ENCODE peak calls at places on chromosomes 16 and 17, in five cellular contexts. Y is lower leg skin; V is CD8-positive, alpha-beta T cell; H is left ventricle myocardium inferior; J is brain microvascular endothelial cell. P is an unnamed sample.
A peak's percentile ranks its signal among the peaks of the same experiment; 100 is the strongest.

GRCh38 chr17:596763-597644 is 117.6 kb downstream of the VPS53 start:
- DNase-seq in Y (no peak), V (no peak), H (no peak), J (peak; percentile 90), P (no peak)

GRCh38 chr17:4806770-4807533 is at the start of gene PLD2:
- DNase-seq in Y (peak; percentile 76), V (peak; percentile 77), H (peak; percentile 90), J (peak; percentile 47), P (no peak)

GRCh38 chr17:59786536-59787319 is 79.3 kb downstream of the VMP1 start:
- DNase-seq in Y (peak; percentile 84), V (peak; percentile 60), H (no peak), J (peak; percentile 99), P (peak; percentile 100)

GRCh38 chr17:46940692-46941404 is 17.9 kb downstream of the GOSR2 start:
- DNase-seq in Y (peak; percentile 67), V (peak; percentile 53), H (peak; percentile 71), J (peak; percentile 71), P (peak; percentile 60)

GRCh38 chr17:36722121-36722902 is 120.9 kb downstream of the MRM1 start:
- DNase-seq in Y (no peak), V (peak; percentile 76), H (peak; percentile 44), J (no peak), P (no peak)

GRCh38 chr16:64098451-64098850 is 1023.4 kb downstream of the CDH11 start:
- DNase-seq in Y (no peak), V (no peak), H (no peak), J (no peak), P (no peak)

GRCh38 chr16:23397464-23397863 is 55.5 kb downstream of the COG7 start:
- DNase-seq in Y (no peak), V (no peak), H (no peak), J (no peak), P (no peak)

GRCh38 chr17:27633312-27634025 is 2.5 kb downstream of the LGALS9 start:
- DNase-seq in Y (no peak), V (no peak), H (no peak), J (no peak), P (no peak)

GRCh38 chr16:49482690-49483089 is 109.1 kb downstream of the C16orf78 start:
- DNase-seq in Y (no peak), V (no peak), H (no peak), J (no peak), P (no peak)

DNA sequence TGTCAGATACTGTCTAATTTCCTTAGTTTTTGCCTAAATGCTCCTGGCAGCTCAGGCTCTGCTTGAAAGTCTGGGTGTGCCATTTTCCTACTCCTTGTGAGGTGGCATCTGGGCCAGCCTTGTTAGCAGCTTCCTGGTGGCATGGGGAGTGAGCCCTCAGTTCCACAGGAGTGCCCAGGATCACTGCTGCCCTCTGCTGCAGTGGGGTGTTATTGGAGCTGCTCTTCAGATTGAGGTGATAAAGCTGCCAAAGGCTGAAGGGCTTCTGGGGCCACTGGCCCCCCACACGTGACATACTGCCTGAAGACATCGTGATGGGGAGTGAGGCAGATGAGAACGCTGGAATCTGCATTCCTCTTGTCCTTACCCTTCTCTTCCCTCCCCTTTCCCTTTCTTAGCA is 27.4 kb downstream of the CEP95 start:
- DNase-seq in Y (no peak), V (no peak), H (no peak), J (no peak), P (no peak)
- TF ChIP-seq CTCF in Y (no peak), V (no peak), H (no peak), J (peak; percentile 50), P (peak; percentile 8)

DNA sequence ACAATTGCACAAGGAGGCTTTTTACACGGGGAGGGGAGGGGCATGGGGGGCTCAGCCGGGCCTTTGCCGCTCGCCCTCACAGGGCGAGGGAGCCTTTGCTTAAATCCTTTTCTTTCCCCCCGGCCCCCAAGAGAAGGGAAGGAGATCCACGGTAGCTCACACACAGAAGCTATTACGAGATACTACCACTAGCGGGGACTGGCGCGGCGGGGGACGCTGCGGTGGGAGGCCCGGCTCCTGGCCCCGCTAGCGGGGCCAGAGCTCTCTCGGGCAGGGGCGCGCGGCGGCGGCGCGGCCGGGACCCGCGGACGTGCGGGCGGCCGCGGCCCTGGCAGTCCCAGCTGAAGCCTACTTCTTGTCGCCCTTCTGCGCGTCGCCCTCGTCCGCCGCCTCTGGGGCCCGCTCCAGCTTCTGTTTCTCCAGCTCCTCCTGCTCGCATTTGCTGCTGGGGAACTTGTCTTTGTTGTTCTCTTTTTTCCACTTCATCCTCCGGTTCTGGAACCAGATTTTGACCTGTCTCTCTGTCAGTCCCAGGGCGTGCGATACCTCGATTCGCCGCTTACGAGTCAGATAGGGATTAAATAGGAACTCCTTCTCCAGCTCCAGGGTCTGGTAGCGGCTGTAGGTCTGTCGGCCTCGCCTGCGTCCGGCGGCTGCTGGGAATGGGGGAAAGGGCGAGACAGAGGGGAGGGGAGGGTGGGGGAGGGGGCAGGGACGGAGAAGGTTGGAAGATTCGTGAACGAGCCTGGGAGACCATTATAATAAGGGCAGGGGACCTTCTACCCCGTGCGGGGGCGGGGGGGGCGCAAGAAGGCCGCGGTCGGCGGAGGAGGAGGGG is 2.0 kb downstream of the HOXB8 start:
- DNase-seq in Y (no peak), V (no peak), H (no peak), J (no peak), P (no peak)
- H3K4me3 ChIP-seq in Y (peak overlapping the region; percentile 3), V (peak overlapping the region; percentile 90), H (peak overlapping the region; percentile 63), J (peak overlapping the region; percentile 27), P (no peak overlapping the region)

GRCh38 chr17:81169870-81170309 is 3.9 kb upstream of the AATK start:
- DNase-seq in Y (no peak), V (no peak), H (no peak), J (no peak), P (no peak)
- TF ChIP-seq CTCF in Y (no peak), V (no peak), H (no peak), J (no peak), P (no peak)

GRCh38 chr17:76179496-76180467 is 38.7 kb upstream of the FOXJ1 start:
- DNase-seq in Y (no peak), V (peak; percentile 25), H (no peak), J (no peak), P (no peak)
- H3K4me3 ChIP-seq in Y (no peak overlapping the region), V (no peak overlapping the region), H (no peak overlapping the region), J (no peak overlapping the region), P (no peak overlapping the region)

GRCh38 chr17:50594931-50595330 is 34.4 kb downstream of the CACNA1G start:
- DNase-seq in Y (no peak), V (no peak), H (no peak), J (no peak), P (no peak)

GRCh38 chr17:50598487-50598886 is 36.2 kb upstream of the ABCC3 start:
- DNase-seq in Y (no peak), V (no peak), H (no peak), J (no peak), P (no peak)

GRCh38 chr17:50593321-50593720 is 32.8 kb downstream of the CACNA1G start:
- DNase-seq in Y (no peak), V (no peak), H (peak; percentile 41), J (no peak), P (no peak)

GRCh38 chr17:50594040-50594618 is 33.6 kb downstream of the CACNA1G start:
- DNase-seq in Y (no peak), V (no peak), H (no peak), J (no peak), P (no peak)

GRCh38 chr17:50596191-50597037 is 35.9 kb downstream of the CACNA1G start:
- DNase-seq in Y (no peak), V (no peak), H (no peak), J (no peak), P (no peak)
- TF ChIP-seq CTCF in Y (no peak), V (no peak), H (peak; percentile 27), J (peak; percentile 56), P (peak; percentile 44)

GRCh38 chr16:67149276-67150057 is 1.3 kb downstream of the B3GNT9 start:
- DNase-seq in Y (no peak), V (no peak), H (no peak), J (no peak), P (no peak)
- H3K4me3 ChIP-seq in Y (no peak overlapping the region), V (no peak overlapping the region), H (peak overlapping the region; percentile 75), J (no peak overlapping the region), P (no peak overlapping the region)

GRCh38 chr16:8194795-8195194 is 395.5 kb downstream of the TMEM114 start:
- DNase-seq in Y (no peak), V (no peak), H (no peak), J (no peak), P (no peak)
- TF ChIP-seq CTCF in Y (no peak), V (no peak), H (peak; percentile 20), J (peak; percentile 20), P (peak; percentile 18)

DNA sequence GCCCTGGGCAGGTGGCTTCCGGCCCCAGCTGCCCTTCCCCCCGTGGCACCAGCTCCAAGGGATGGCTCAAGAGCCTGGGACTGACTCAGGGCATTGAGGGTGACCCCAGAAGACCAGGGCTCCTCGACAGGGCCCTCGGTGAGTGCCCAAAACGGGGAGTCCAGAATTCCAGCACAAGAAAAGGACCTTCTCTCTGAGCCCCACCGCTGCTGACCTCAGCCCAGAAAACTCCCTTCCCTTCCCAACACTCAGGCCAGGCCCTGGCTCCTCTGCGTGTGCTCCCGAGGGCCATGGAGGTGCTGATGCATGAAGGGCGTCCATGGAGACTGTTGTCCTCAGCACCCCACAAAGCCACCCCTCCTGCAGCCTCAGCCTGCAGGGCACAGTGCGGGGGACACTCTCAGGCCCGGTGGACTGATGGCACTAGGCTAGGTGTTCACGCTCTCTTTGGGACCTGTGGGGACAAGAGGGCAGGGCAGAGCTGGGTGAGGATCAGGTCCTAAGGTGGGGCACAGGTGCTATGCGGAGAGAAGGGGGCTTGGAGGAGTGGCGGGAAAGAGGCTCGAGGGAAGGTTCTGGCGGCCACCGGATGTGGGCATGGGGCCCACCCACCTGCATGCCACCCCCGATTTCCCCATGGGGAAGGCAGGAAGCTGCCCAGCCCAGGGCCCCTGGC is 4.3 kb upstream of the TSPOAP1 start:
- DNase-seq in Y (no peak), V (no peak), H (peak; percentile 14), J (no peak), P (no peak)
- H3K4me3 ChIP-seq in Y (no peak overlapping the region), V (peak overlapping the region; percentile 90), H (peak overlapping the region; percentile 55), J (no peak overlapping the region), P (no peak overlapping the region)

GRCh38 chr16:27445502-27446175 is 43.7 kb downstream of the IL21R start:
- DNase-seq in Y (no peak), V (no peak), H (no peak), J (no peak), P (no peak)
- TF ChIP-seq CTCF in Y (no peak), V (no peak), H (no peak), J (peak; percentile 41), P (no peak)